ENCODE peak calls at places on chromosomes 12 and 14, in ten cellular contexts. S is upper lobe of right lung; B is IMR-90; W is CD4-positive, alpha-beta T cell; K is lung microvascular endothelial cell; P is NCI-H1105 treated with DMSO at 0.1 percent for 48 hours; G is naive thymus-derived CD8-positive, alpha-beta T cell; T is stomach; M is MV-4-11; C is PC-3. Y is an unnamed sample.

GRCh38 chr12:18072723-18073122 is 17.3 kb downstream of the RERGL start:
- DNase-seq in C (no peak), K (no peak), P (no peak), G (no peak), W (no peak), M (no peak), S (no peak), B (no peak), T (no peak), Y (no peak)

GRCh38 chr12:57513266-57513665 is 7.0 kb downstream of the DDIT3 start:
- DNase-seq in W (no peak), K (no peak), B (no peak), C (no peak), P (no peak), T (no peak), S (no peak), G (no peak), M (no peak), Y (no peak)

GRCh38 chr12:94922561-94922960 is 80.9 kb downstream of the NDUFA12 start:
- DNase-seq in G (no peak), P (no peak), K (no peak), W (no peak), C (no peak), S (no peak), M (no peak), B (no peak), T (no peak), Y (no peak)

GRCh38 chr12:11981174-11981733 is 89.5 kb upstream of the BCL2L14 start:
- DNase-seq in W (peak; percentile 9), M (peak; percentile 75), C (peak; percentile 62), K (no peak), S (no peak), P (no peak), G (peak; percentile 83), T (no peak), B (no peak), Y (no peak)

GRCh38 chr12:42426733-42427132 is 100.8 kb downstream of the PPHLN1 start:
- DNase-seq in C (peak; percentile 74), W (no peak), P (no peak), S (no peak), K (peak; percentile 93), G (no peak), M (no peak), T (no peak), B (peak; percentile 72), Y (no peak)

GRCh38 chr12:123149828-123150272 is 1.0 kb downstream of the PITPNM2 start:
- DNase-seq in S (no peak), P (no peak), C (no peak), W (no peak), B (no peak), K (no peak), M (no peak), T (no peak), G (peak; percentile 13), Y (no peak)

GRCh38 chr14:64701660-64702059 is 2.6 kb upstream of the PLEKHG3 start:
- DNase-seq in S (no peak), C (peak; percentile 29), W (no peak), T (no peak), M (no peak), P (no peak), G (no peak), B (no peak), K (no peak), Y (no peak)

GRCh38 chr12:3055712-3056467 is 21.3 kb upstream of the TSPAN9 start:
- DNase-seq in G (no peak), T (no peak), K (no peak), C (no peak), P (no peak), B (no peak), M (no peak), W (no peak), S (no peak), Y (no peak)

GRCh38 chr14:104855532-104856090 is 9.5 kb upstream of the CEP170B start:
- DNase-seq in P (no peak), T (no peak), M (no peak), W (no peak), C (no peak), K (no peak), G (no peak), S (peak; percentile 52), B (no peak), Y (no peak)

GRCh38 chr12:105878964-105879363 is 259.8 kb downstream of the NUAK1 start:
- DNase-seq in K (peak; percentile 31), W (no peak), P (no peak), S (no peak), C (peak; percentile 29), T (no peak), G (no peak), M (no peak), B (peak; percentile 9), Y (no peak)

GRCh38 chr12:97426485-97427116 is 36.0 kb upstream of the RMST start:
- DNase-seq in C (no peak), M (no peak), S (no peak), K (no peak), P (no peak), T (no peak), G (no peak), B (no peak), W (no peak), Y (no peak)

GRCh38 chr12:2319747-2320146 is 267.0 kb downstream of the CACNA1C start:
- DNase-seq in W (no peak), S (no peak), K (no peak), M (no peak), B (peak; percentile 51), C (no peak), T (no peak), P (no peak), G (no peak), Y (no peak)

GRCh38 chr12:128551266-128552025 is 272.3 kb downstream of the SLC15A4 start:
- DNase-seq in G (no peak), B (no peak), C (no peak), M (no peak), P (peak; percentile 93), W (no peak), K (no peak), S (no peak), T (no peak), Y (no peak)

GRCh38 chr14:61148742-61149350 is 132.3 kb downstream of the TMEM30B start:
- DNase-seq in P (no peak), W (no peak), K (no peak), B (no peak), M (no peak), T (no peak), C (no peak), S (no peak), G (no peak), Y (no peak)

GRCh38 chr14:65637780-65638179 is 225.2 kb downstream of the FUT8 start:
- DNase-seq in B (peak; percentile 1), T (no peak), C (no peak), W (no peak), S (no peak), G (no peak), M (peak; percentile 17), P (no peak), K (peak; percentile 2), Y (no peak)

GRCh38 chr12:130829391-130830245 is 9.4 kb downstream of the STX2 start:
- DNase-seq in G (no peak), B (no peak), M (no peak), S (no peak), C (no peak), P (no peak), T (no peak), W (no peak), K (no peak), Y (no peak)

GRCh38 chr12:112183141-112183581 is 57.8 kb downstream of the TRAFD1 start:
- DNase-seq in P (no peak), T (no peak), C (no peak), W (no peak), B (peak; percentile 83), K (peak; percentile 26), M (no peak), S (no peak), G (no peak), Y (no peak)

GRCh38 chr12:67509987-67510386 is 138.6 kb upstream of the DYRK2 start:
- DNase-seq in M (no peak), P (no peak), W (no peak), C (no peak), S (no peak), K (no peak), T (no peak), G (no peak), B (peak; percentile 15), Y (no peak)

GRCh38 chr14:100914597-100915021 is 11.1 kb upstream of the RTL1 start:
- DNase-seq in K (peak; percentile 13), M (no peak), W (no peak), T (no peak), B (peak; percentile 59), S (no peak), G (no peak), C (peak; percentile 75), P (no peak), Y (no peak)

GRCh38 chr12:4974217-4974616 is 64.5 kb downstream of the KCNA1 start:
- DNase-seq in S (no peak), T (no peak), W (no peak), K (no peak), P (peak; percentile 5), G (no peak), M (no peak), B (no peak), C (no peak), Y (no peak)

GRCh38 chr12:88570103-88570502 is 10.2 kb downstream of the KITLG start:
- DNase-seq in C (no peak), B (peak; percentile 86), P (no peak), M (no peak), W (no peak), K (peak; percentile 79), G (no peak), T (no peak), S (no peak), Y (no peak)

GRCh38 chr12:53719649-53720048 is 7.6 kb downstream of the CALCOCO1 start:
- DNase-seq in G (no peak), C (no peak), T (no peak), S (no peak), W (no peak), M (no peak), K (no peak), B (no peak), P (no peak), Y (no peak)

GRCh38 chr12:56631790-56632700 is 1.9 kb upstream of the BAZ2A start:
- DNase-seq in T (peak; percentile 82), C (peak; percentile 60), G (peak; percentile 28), S (peak; percentile 91), K (peak; percentile 58), B (peak; percentile 30), P (peak; percentile 14), M (peak; percentile 54), W (peak; percentile 17), Y (peak; percentile 52)

GRCh38 chr14:104145826-104146642 is 7.6 kb downstream of the KIF26A start:
- DNase-seq in S (peak; percentile 53), P (no peak), B (no peak), M (no peak), K (no peak), G (no peak), W (no peak), T (no peak), C (no peak), Y (no peak)

GRCh38 chr12:2364566-2365165 is 311.9 kb downstream of the CACNA1C start:
- DNase-seq in G (no peak), P (no peak), K (no peak), M (peak; percentile 82), B (no peak), W (no peak), S (no peak), C (no peak), T (no peak), Y (no peak)

GRCh38 chr12:52949413-52950331 is 754 bp downstream of the KRT18 start:
- DNase-seq in B (peak; percentile 95), M (peak; percentile 62), G (no peak), P (peak; percentile 12), W (no peak), T (peak; percentile 81), K (peak; percentile 97), S (peak; percentile 73), C (peak; percentile 96), Y (no peak)

GRCh38 chr14:24315243-24315806 is 4.0 kb downstream of the LTB4R start:
- DNase-seq in P (no peak), B (no peak), T (no peak), C (no peak), S (peak; percentile 46), G (no peak), K (no peak), M (no peak), W (no peak), Y (no peak)

GRCh38 chr12:92436847-92437246 is 265.9 kb upstream of the PLEKHG7 start:
- DNase-seq in G (no peak), W (no peak), B (no peak), S (no peak), T (no peak), M (no peak), K (no peak), P (no peak), C (no peak), Y (no peak)